ENCODE peak calls at places on chromosome 1, in four cellular contexts. One of them, this sample, is unnamed.

GRCh38 chr1:155871390-155871789 is 12.0 kb downstream of the SYT11 start:
- DNase-seq in ovary: peak; percentile 37
- DNase-seq in lower leg skin: no peak
- DNase-seq in IMR-90: peak; percentile 31
- DNase-seq in this sample: no peak

GRCh38 chr1:44421374-44422028 is 16.4 kb downstream of the RNF220 start:
- DNase-seq in lower leg skin: no peak
- DNase-seq in IMR-90: no peak
- DNase-seq in ovary: no peak
- DNase-seq in this sample: no peak

GRCh38 chr1:51998007-51998406 is 7.5 kb upstream of the RAB3B start:
- DNase-seq in ovary: no peak
- DNase-seq in lower leg skin: no peak
- DNase-seq in IMR-90: no peak
- DNase-seq in this sample: no peak

GRCh38 chr1:36542024-36542961 is 59.6 kb upstream of the CSF3R start:
- DNase-seq in IMR-90: no peak
- DNase-seq in ovary: no peak
- DNase-seq in lower leg skin: peak; percentile 53
- DNase-seq in this sample: no peak

GRCh38 chr1:208272311-208272710 is 28.1 kb upstream of the PLXNA2 start:
- DNase-seq in lower leg skin: no peak
- DNase-seq in IMR-90: no peak
- DNase-seq in ovary: no peak
- DNase-seq in this sample: no peak

GRCh38 chr1:171113377-171113776 is 22.7 kb downstream of the FMO3 start:
- DNase-seq in IMR-90: peak; percentile 31
- DNase-seq in ovary: no peak
- DNase-seq in lower leg skin: no peak
- DNase-seq in this sample: no peak

GRCh38 chr1:56054959-56055358 is 524.4 kb downstream of the PLPP3 start:
- DNase-seq in ovary: no peak
- DNase-seq in lower leg skin: no peak
- DNase-seq in IMR-90: no peak
- DNase-seq in this sample: no peak

GRCh38 chr1:20538760-20539551 is 13.4 kb upstream of the FAM43B start:
- DNase-seq in lower leg skin: no peak
- DNase-seq in ovary: no peak
- DNase-seq in IMR-90: no peak
- DNase-seq in this sample: no peak

GRCh38 chr1:224700915-224701531 is 84.9 kb downstream of the CNIH3 start:
- DNase-seq in IMR-90: peak; percentile 7
- DNase-seq in lower leg skin: no peak
- DNase-seq in ovary: no peak
- DNase-seq in this sample: no peak

GRCh38 chr1:228020686-228021525 is 14.1 kb downstream of the WNT3A start:
- DNase-seq in lower leg skin: peak; percentile 60
- DNase-seq in ovary: peak; percentile 3
- DNase-seq in IMR-90: no peak
- DNase-seq in this sample: peak; percentile 44

GRCh38 chr1:201766117-201766863 is 62.7 kb upstream of the IPO9 start:
- DNase-seq in ovary: peak; percentile 33
- DNase-seq in lower leg skin: no peak
- DNase-seq in IMR-90: peak; percentile 91
- DNase-seq in this sample: no peak

GRCh38 chr1:8816306-8816705 is 1.1 kb downstream of the RERE start:
- DNase-seq in IMR-90: peak; percentile 53
- DNase-seq in ovary: no peak
- DNase-seq in lower leg skin: no peak
- DNase-seq in this sample: no peak

GRCh38 chr1:4825841-4826450 is 171.5 kb downstream of the AJAP1 start:
- DNase-seq in ovary: no peak
- DNase-seq in lower leg skin: peak; percentile 50
- DNase-seq in IMR-90: no peak
- DNase-seq in this sample: no peak

GRCh38 chr1:66575739-66576138 is 41.8 kb downstream of the SGIP1 start:
- DNase-seq in IMR-90: peak; percentile 99
- DNase-seq in ovary: peak; percentile 29
- DNase-seq in lower leg skin: no peak
- DNase-seq in this sample: no peak

GRCh38 chr1:17207966-17208418 is 3.1 kb downstream of the PADI1 start:
- DNase-seq in ovary: no peak
- DNase-seq in IMR-90: peak; percentile 76
- DNase-seq in lower leg skin: no peak
- DNase-seq in this sample: no peak

DNA sequence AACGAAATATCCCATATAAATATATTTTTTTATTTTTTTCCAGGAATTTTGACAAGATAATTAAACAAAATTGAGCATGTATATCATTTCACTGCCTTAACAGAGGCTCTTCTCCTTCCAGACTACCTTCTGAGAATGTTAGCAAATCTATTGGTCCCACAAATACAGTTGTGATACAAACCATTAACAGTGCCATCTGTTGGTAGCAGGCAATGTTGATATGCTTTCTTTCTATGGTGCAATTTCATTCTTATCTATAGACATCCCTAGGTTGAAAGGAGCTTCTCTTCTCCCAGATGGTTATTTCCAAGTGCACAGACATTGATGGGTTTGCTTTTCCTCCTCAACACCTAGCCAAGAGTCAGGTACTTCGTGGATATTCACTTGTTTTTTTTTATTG is 303.6 kb downstream of the USH2A start:
- DNase-seq in ovary: no peak
- DNase-seq in lower leg skin: no peak
- DNase-seq in IMR-90: peak; percentile 50
- DNase-seq in this sample: no peak
- TF ChIP-seq CTCF in ovary: no peak
- TF ChIP-seq CTCF in lower leg skin: no peak
- TF ChIP-seq CTCF in IMR-90: peak; percentile 61
- TF ChIP-seq CTCF in this sample: no peak

GRCh38 chr1:94323311-94324167 is 86.2 kb upstream of the ARHGAP29 start:
- DNase-seq in IMR-90: no peak
- DNase-seq in ovary: no peak
- DNase-seq in lower leg skin: no peak
- DNase-seq in this sample: no peak
- TF ChIP-seq POLR2A in IMR-90: no peak
- TF ChIP-seq POLR2A in ovary: no peak
- TF ChIP-seq POLR2A in lower leg skin: no peak
- TF ChIP-seq POLR2A in this sample: no peak

GRCh38 chr1:95451054-95451453 is 217.0 kb downstream of the RWDD3 start:
- DNase-seq in ovary: no peak
- DNase-seq in lower leg skin: no peak
- DNase-seq in IMR-90: no peak
- DNase-seq in this sample: no peak
- TF ChIP-seq CTCF in ovary: no peak
- TF ChIP-seq CTCF in lower leg skin: no peak
- TF ChIP-seq CTCF in IMR-90: no peak
- TF ChIP-seq CTCF in this sample: no peak

GRCh38 chr1:89843279-89844121 is 22.7 kb downstream of the LRRC8D start:
- DNase-seq in ovary: peak; percentile 58
- DNase-seq in IMR-90: peak; percentile 66
- DNase-seq in lower leg skin: peak; percentile 94
- DNase-seq in this sample: peak; percentile 43
- TF ChIP-seq POLR2A in ovary: no peak
- TF ChIP-seq POLR2A in IMR-90: peak; percentile 34
- TF ChIP-seq POLR2A in lower leg skin: no peak
- TF ChIP-seq POLR2A in this sample: no peak

GRCh38 chr1:21637514-21637913 is 31.6 kb downstream of the RAP1GAP start:
- DNase-seq in ovary: no peak
- DNase-seq in IMR-90: no peak
- DNase-seq in lower leg skin: no peak
- DNase-seq in this sample: no peak
- TF ChIP-seq CTCF in ovary: no peak
- TF ChIP-seq CTCF in IMR-90: no peak
- TF ChIP-seq CTCF in lower leg skin: no peak
- TF ChIP-seq CTCF in this sample: no peak

DNA sequence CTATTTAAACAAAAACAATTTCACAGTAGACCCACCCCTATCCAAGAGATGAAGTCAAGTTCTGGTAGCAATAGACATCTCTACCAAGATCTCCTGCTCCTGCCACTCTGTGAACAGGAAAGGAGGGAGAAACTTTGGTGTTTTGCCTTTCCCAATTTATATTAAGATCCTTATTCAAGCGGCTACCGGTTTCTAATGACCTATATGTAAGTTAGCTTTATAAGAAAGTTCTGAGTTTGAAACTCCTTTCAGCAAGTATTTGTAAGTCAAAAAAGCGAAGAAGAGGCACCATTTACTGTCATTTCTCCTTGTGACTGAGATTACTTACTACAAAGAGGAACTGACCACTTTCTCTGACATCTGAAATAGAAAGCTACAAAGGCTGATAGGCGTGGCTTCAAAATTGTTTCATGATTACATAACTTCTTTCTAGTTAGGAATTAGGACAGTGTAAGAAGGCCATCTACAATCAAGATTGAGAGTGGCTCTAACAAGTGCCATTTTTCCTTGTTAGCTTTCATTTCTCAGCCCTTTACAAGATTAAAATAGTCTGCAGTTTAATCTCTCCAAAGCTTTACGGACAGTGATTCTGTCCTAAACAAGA is at the start of gene MNDA:
- DNase-seq in IMR-90: no peak
- DNase-seq in ovary: no peak
- DNase-seq in lower leg skin: no peak
- DNase-seq in this sample: no peak
- TF ChIP-seq POLR2A in IMR-90: no peak
- TF ChIP-seq POLR2A in ovary: no peak
- TF ChIP-seq POLR2A in lower leg skin: no peak
- TF ChIP-seq POLR2A in this sample: no peak

DNA sequence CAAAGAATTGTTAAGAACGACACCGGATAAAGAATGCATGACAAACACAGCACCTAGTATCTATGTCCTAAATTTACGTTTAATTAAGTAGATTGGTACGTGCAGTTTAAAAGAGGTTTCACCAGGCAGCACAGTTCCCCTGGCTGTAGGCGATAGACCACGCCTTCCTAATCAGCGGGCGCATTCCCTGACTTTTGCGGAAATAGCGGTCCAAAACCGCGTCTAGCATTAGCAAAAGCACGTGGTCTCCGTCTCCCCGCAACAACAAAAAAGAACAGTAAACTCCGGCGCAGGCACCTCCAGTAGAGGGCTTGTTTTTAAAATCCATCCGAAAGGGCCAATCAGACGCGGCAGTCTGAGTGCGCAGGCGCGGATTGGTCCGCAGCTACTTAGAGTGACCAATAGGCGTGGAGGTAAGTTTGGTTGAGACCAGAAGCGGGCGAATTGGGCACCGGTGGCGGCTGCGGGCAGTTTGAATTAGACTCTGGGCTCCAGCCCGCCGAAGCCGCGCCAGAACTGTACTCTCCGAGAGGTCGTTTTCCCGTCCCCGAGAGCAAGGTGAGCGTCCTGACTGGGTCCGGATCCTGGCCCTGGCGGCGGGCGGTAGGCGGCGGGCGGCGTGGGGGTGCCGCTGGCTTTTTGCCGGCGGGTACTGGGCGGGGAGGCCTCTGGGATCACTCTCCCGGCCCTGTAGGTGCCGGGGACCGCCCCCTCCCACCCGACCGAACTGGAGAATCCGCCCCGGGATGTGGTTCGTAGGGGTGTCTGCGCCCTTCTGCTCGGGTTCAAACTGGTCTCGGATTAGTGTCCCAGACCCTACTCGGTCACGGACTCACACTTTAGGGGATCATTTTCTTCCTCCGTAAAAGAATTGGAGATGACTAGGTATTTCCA is at the start of gene CENPF:
- DNase-seq in lower leg skin: peak; percentile 100
- DNase-seq in ovary: peak; percentile 96
- DNase-seq in IMR-90: peak; percentile 99
- DNase-seq in this sample: peak; percentile 96
- TF ChIP-seq CTCF in lower leg skin: no peak
- TF ChIP-seq CTCF in ovary: peak; percentile 11
- TF ChIP-seq CTCF in IMR-90: peak; percentile 20
- TF ChIP-seq CTCF in this sample: no peak

GRCh38 chr1:226064168-226064815 is 1.8 kb downstream of the H3-3A start:
- DNase-seq in ovary: no peak
- DNase-seq in lower leg skin: no peak
- DNase-seq in IMR-90: no peak
- DNase-seq in this sample: no peak

GRCh38 chr1:226063362-226064167 is 1.0 kb downstream of the H3-3A start:
- DNase-seq in lower leg skin: peak; percentile 90
- DNase-seq in ovary: peak; percentile 61
- DNase-seq in IMR-90: peak; percentile 28
- DNase-seq in this sample: peak; percentile 54

GRCh38 chr1:226060976-226061792 is 1.3 kb upstream of the H3-3A start:
- DNase-seq in ovary: no peak
- DNase-seq in IMR-90: no peak
- DNase-seq in lower leg skin: no peak
- DNase-seq in this sample: no peak

GRCh38 chr1:226061793-226062557 is 541 bp upstream of the H3-3A start:
- DNase-seq in IMR-90: peak; percentile 65
- DNase-seq in ovary: peak; percentile 81
- DNase-seq in lower leg skin: peak; percentile 94
- DNase-seq in this sample: peak; percentile 69

GRCh38 chr1:226062558-226063361 is at the start of gene H3-3A:
- DNase-seq in ovary: peak; percentile 99
- DNase-seq in IMR-90: peak; percentile 90
- DNase-seq in lower leg skin: peak; percentile 100
- DNase-seq in this sample: peak; percentile 99
- TF ChIP-seq POLR2A in ovary: peak; percentile 96
- TF ChIP-seq POLR2A in IMR-90: peak; percentile 92
- TF ChIP-seq POLR2A in lower leg skin: no peak
- TF ChIP-seq POLR2A in this sample: peak; percentile 91

DNA sequence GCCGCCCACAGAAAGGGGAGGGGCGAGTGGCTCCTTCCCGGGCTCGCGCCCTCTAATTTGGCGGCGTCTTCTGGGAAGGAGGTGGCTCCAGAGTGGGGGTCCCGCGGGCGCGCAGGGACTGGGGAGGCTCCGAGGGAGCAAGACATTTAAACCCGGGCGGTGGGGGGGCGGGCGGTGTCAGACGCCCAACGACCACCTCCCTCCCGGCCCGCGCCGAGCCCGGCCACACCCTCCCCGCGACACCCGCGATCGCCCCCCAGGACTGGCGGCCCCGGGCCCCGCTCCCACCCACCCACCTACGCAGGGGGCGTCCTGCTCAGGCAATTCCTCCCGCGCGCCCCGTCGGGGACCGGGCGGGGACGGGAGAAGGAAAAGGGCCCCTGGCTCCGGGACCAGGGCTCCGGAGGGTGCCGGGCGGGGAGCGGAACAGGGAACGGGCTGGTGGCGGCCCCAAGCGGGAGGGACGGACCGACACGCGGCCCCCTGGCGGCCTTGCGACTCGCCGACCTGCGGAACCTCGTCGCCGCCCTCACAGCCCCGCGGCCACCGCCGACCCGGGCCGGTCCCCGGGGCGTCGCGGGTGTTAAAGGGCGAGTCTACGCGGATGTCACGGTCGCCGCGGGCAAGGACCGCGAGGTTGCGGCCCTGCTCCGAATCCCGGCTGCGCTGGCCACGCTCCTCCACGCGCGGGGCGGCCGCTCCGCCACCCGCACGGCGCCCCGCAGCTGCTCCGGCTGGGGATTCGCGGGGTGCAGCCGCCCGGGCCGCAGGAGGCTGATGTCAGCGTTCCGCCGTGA is 94.0 kb upstream of the FMN2 start:
- DNase-seq in IMR-90: no peak
- DNase-seq in ovary: no peak
- DNase-seq in lower leg skin: no peak
- DNase-seq in this sample: no peak
- TF ChIP-seq CTCF in IMR-90: peak; percentile 20
- TF ChIP-seq CTCF in ovary: no peak
- TF ChIP-seq CTCF in lower leg skin: no peak
- TF ChIP-seq CTCF in this sample: no peak

This sample was measured in breast epithelium.